ENCODE peak calls at places on chromosomes 12 and 14, in seven cellular contexts. A, D, V, M, L, K and T are unnamed samples.

GRCh38 chr12:131381716-131382430 is 329.0 kb upstream of the SFSWAP start:
- DNase-seq in A (no peak), D (no peak), V (no peak), M (no peak), L (no peak), K (no peak), T (no peak)

GRCh38 chr14:39169541-39169900 is 612 bp downstream of the TRAPPC6B start:
- DNase-seq in A (peak), D (no peak), V (no peak), M (no peak), L (peak), K (no peak), T (no peak)

GRCh38 chr12:103901518-103902173 is 28.6 kb upstream of the HSP90B1 start:
- DNase-seq in A (no peak), D (no peak), V (no peak), M (no peak), L (no peak), K (no peak), T (peak)

GRCh38 chr14:96198430-96199133 is 6.1 kb upstream of the BDKRB2 start:
- DNase-seq in A (peak), D (no peak), V (no peak), M (no peak), L (no peak), K (no peak), T (peak)

GRCh38 chr14:51176819-51177218 is 63.2 kb upstream of the TMX1 start:
- DNase-seq in A (no peak), D (no peak), V (no peak), M (no peak), L (no peak), K (peak), T (no peak)

GRCh38 chr12:46507766-46508165 is 135.2 kb upstream of the SLC38A2 start:
- DNase-seq in A (no peak), D (no peak), V (no peak), M (no peak), L (no peak), K (peak), T (no peak)

GRCh38 chr12:119748512-119748911 is 80.6 kb downstream of the PRKAB1 start:
- DNase-seq in A (peak), D (no peak), V (no peak), M (no peak), L (peak), K (no peak), T (no peak)

GRCh38 chr12:119020377-119021360 is 39.3 kb downstream of the SRRM4 start:
- DNase-seq in A (no peak), D (peak), V (no peak), M (no peak), L (no peak), K (no peak), T (peak)

DNA sequence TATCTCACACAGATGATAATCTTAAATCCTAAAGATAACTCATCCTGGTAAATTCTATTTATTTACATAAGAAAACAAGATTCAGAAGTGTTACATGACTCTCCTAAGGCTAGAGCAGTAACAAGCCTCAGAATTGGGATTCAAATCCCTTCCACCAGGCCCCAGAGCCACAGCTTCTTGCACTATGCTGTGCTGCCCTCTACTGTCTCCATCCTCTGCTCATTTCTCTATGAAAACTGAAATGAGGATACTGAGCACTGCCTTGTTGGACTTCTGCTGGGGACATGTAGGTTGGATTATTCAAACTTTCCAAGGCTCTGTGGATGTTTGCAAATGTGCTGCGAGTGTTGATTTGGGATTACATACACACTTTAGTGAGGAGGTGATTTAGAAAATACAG is 23.5 kb upstream of the C12orf50 start:
- DNase-seq in A (peak), D (peak), V (no peak), M (no peak), L (peak), K (peak), T (peak)
- TF ChIP-seq CTCF in A (peak), D (peak), V (peak), M (no peak), L (peak), K (peak), T (no peak)

GRCh38 chr14:89773644-89774316 is 180.8 kb downstream of the EFCAB11 start:
- DNase-seq in A (peak), D (peak), V (no peak), M (peak), L (peak), K (no peak), T (peak)

GRCh38 chr14:89775161-89775560 is 179.4 kb downstream of the EFCAB11 start:
- DNase-seq in A (no peak), D (no peak), V (no peak), M (no peak), L (no peak), K (peak), T (no peak)

GRCh38 chr14:89779707-89780106 is 174.8 kb downstream of the EFCAB11 start:
- DNase-seq in A (no peak), D (peak), V (no peak), M (no peak), L (no peak), K (peak), T (no peak)
- TF ChIP-seq CTCF in A (no peak), D (no peak), V (no peak), M (no peak), L (no peak), K (no peak), T (no peak)

GRCh38 chr12:14153803-14154202 is 172.4 kb upstream of the GRIN2B start:
- DNase-seq in A (no peak), D (no peak), V (no peak), M (no peak), L (no peak), K (no peak), T (no peak)

GRCh38 chr12:14148489-14149240 is 167.3 kb upstream of the GRIN2B start:
- DNase-seq in A (no peak), D (no peak), V (no peak), M (no peak), L (no peak), K (no peak), T (no peak)
- TF ChIP-seq CTCF in A (no peak), D (no peak), V (no peak), M (no peak), L (no peak), K (no peak), T (no peak)

GRCh38 chr14:102508410-102508773 is 1.2 kb downstream of the ANKRD9 start:
- DNase-seq in A (no peak), D (no peak), V (no peak), M (no peak), L (no peak), K (no peak), T (no peak)

GRCh38 chr14:102508774-102509743 is 517 bp downstream of the ANKRD9 start:
- DNase-seq in A (peak), D (no peak), V (no peak), M (peak), L (peak), K (peak), T (no peak)

GRCh38 chr14:102511538-102511937 is 2.0 kb upstream of the ANKRD9 start:
- DNase-seq in A (no peak), D (no peak), V (no peak), M (no peak), L (no peak), K (no peak), T (no peak)

GRCh38 chr14:102510616-102511520 is 1.3 kb upstream of the ANKRD9 start:
- DNase-seq in A (no peak), D (peak), V (no peak), M (peak), L (no peak), K (no peak), T (peak)

DNA sequence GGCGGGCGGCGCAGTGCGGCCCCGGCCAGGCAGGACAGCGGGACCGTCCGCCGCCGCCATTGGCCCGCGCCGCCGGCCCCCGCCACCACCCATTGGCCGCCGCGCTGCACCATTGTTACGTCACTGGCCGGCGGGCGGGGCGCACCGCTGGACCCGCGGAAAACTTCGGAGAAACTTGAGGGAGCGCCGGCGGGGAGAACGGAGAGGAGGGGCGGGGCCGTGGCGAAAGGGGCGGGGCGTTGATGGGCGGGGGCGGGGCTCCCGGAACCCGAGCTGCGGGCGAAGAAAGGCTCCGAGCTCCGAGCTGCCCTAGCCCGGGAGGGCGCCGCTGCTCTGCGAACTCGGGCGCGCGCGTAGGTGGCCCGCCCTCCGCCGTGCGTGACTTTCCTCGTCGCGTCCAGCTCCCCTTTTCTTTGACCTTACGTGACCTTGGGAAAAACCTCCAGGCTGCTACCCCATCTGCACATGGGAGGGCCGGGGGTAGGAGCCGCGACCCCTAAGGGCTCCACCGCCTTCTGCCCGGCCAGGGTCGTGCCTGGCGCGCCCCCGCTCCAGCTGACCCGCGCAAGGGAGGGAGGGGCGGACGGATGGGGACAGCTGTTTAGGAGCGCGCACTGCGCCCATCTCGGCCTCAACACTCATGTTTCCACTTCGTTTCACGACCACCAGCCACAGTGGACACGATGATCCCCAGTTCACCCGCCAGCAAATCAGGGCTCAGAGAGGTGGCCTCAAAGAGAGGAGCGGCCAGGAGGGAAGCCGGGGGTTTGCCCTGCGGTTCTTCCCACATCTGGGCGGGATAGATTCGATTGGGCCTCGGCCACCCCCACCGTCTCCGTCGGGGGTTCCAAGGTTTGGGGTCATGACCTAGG is at the start of gene ANKRD9:
- DNase-seq in A (peak), D (peak), V (peak), M (peak), L (peak), K (peak), T (peak)
- TF ChIP-seq CTCF in A (no peak), D (no peak), V (no peak), M (no peak), L (no peak), K (no peak), T (no peak)

GRCh38 chr12:13252616-13253015 is 56.1 kb downstream of the EMP1 start:
- DNase-seq in A (no peak), D (no peak), V (no peak), M (no peak), L (no peak), K (no peak), T (no peak)
- TF ChIP-seq CTCF in A (no peak), D (no peak), V (no peak), M (no peak), L (no peak), K (no peak), T (no peak)

GRCh38 chr12:18361431-18361830 is 100.1 kb downstream of the PIK3C2G start:
- DNase-seq in A (no peak), D (no peak), V (no peak), M (no peak), L (no peak), K (no peak), T (no peak)
- TF ChIP-seq CTCF in A (no peak), D (no peak), V (peak), M (no peak), L (no peak), K (peak), T (no peak)

DNA sequence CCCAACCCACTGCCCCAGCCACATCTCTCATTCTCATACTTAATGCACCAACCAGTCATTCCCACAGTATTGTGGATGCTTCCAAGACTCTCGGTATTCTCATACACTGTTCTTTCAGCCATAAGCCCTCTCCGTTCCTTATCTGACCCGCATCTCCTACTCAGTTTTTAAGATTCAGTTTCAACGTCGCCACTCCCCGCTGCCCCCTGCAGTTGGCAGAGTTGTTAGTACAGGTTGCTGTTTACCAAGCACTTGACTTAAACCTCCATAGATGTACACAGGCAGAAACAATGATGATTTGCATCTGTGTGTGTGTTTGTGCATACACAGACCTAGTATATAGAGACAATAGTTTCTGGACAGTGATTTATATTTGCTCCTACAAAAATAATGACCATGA is 40.2 kb downstream of the PAH start:
- DNase-seq in A (no peak), D (peak), V (no peak), M (no peak), L (no peak), K (no peak), T (peak)
- TF ChIP-seq CTCF in A (no peak), D (no peak), V (no peak), M (no peak), L (no peak), K (no peak), T (no peak)

GRCh38 chr12:94965982-94966381 is 37.5 kb downstream of the NDUFA12 start:
- DNase-seq in A (no peak), D (no peak), V (no peak), M (no peak), L (no peak), K (no peak), T (no peak)
- TF ChIP-seq CTCF in A (no peak), D (no peak), V (no peak), M (no peak), L (no peak), K (no peak), T (no peak)

GRCh38 chr14:103123634-103124500 is 606 bp downstream of the TNFAIP2 start:
- DNase-seq in A (no peak), D (peak), V (no peak), M (no peak), L (no peak), K (peak), T (no peak)
- TF ChIP-seq CTCF in A (peak), D (peak), V (peak), M (no peak), L (peak), K (peak), T (no peak)